ENCODE peak calls at places on chromosomes 11 and 22, in five cellular contexts. One of them, this sample, is unnamed.

GRCh38 chr22:19597399-19597735 is 73.2 kb upstream of the CLDN5 start:
- DNase-seq in cardiac muscle cell: no peak
- DNase-seq in HCT116: no peak
- DNase-seq in AG04450: no peak
- DNase-seq in fibroblast of mammary gland: no peak
- DNase-seq in this sample: no peak

GRCh38 chr11:78218707-78219492 is 30.2 kb downstream of the USP35 start:
- DNase-seq in AG04450: no peak
- DNase-seq in cardiac muscle cell: no peak
- DNase-seq in fibroblast of mammary gland: no peak
- DNase-seq in HCT116: no peak
- DNase-seq in this sample: no peak

GRCh38 chr11:42555197-42555596 is 756.6 kb upstream of the API5 start:
- DNase-seq in fibroblast of mammary gland: no peak
- DNase-seq in cardiac muscle cell: no peak
- DNase-seq in AG04450: no peak
- DNase-seq in HCT116: no peak
- DNase-seq in this sample: no peak

GRCh38 chr11:130022799-130023198 is 20.2 kb upstream of the PRDM10 start:
- DNase-seq in fibroblast of mammary gland: no peak
- DNase-seq in AG04450: no peak
- DNase-seq in HCT116: no peak
- DNase-seq in cardiac muscle cell: no peak
- DNase-seq in this sample: peak

GRCh38 chr11:68256331-68256741 is 15.4 kb downstream of the C11orf24 start:
- DNase-seq in HCT116: no peak
- DNase-seq in cardiac muscle cell: peak
- DNase-seq in fibroblast of mammary gland: peak
- DNase-seq in AG04450: no peak
- DNase-seq in this sample: peak

GRCh38 chr11:127939000-127939399 is 648.4 kb downstream of the ETS1 start:
- DNase-seq in cardiac muscle cell: no peak
- DNase-seq in fibroblast of mammary gland: no peak
- DNase-seq in HCT116: no peak
- DNase-seq in AG04450: no peak
- DNase-seq in this sample: no peak

GRCh38 chr11:61534025-61534900 is 25.7 kb downstream of the LRRC10B start:
- DNase-seq in HCT116: no peak
- DNase-seq in AG04450: no peak
- DNase-seq in fibroblast of mammary gland: no peak
- DNase-seq in cardiac muscle cell: no peak
- DNase-seq in this sample: no peak

GRCh38 chr22:24247011-24247507 is 2.2 kb upstream of the GGT5 start:
- DNase-seq in cardiac muscle cell: no peak
- DNase-seq in fibroblast of mammary gland: peak
- DNase-seq in AG04450: no peak
- DNase-seq in HCT116: no peak
- DNase-seq in this sample: no peak

GRCh38 chr11:77065878-77066228 is 918 bp upstream of the CAPN5 start:
- DNase-seq in cardiac muscle cell: no peak
- DNase-seq in HCT116: no peak
- DNase-seq in AG04450: no peak
- DNase-seq in fibroblast of mammary gland: peak
- DNase-seq in this sample: peak

GRCh38 chr11:2768471-2769408 is 68.9 kb upstream of the KCNQ1OT1 start:
- DNase-seq in fibroblast of mammary gland: peak
- DNase-seq in HCT116: peak
- DNase-seq in cardiac muscle cell: no peak
- DNase-seq in AG04450: peak
- DNase-seq in this sample: peak

GRCh38 chr11:10108901-10109665 is 184.9 kb downstream of the SBF2 start:
- DNase-seq in cardiac muscle cell: no peak
- DNase-seq in AG04450: no peak
- DNase-seq in fibroblast of mammary gland: peak
- DNase-seq in HCT116: no peak
- DNase-seq in this sample: no peak

GRCh38 chr11:119091966-119092879 is 7.5 kb downstream of the HMBS start:
- DNase-seq in HCT116: no peak
- DNase-seq in fibroblast of mammary gland: no peak
- DNase-seq in AG04450: no peak
- DNase-seq in cardiac muscle cell: no peak
- DNase-seq in this sample: no peak

GRCh38 chr11:68314886-68315580 is 2.6 kb downstream of the LRP5 start:
- DNase-seq in cardiac muscle cell: peak
- DNase-seq in AG04450: no peak
- DNase-seq in HCT116: peak
- DNase-seq in fibroblast of mammary gland: no peak
- DNase-seq in this sample: no peak

GRCh38 chr11:37050311-37050710 is 452.3 kb upstream of the RAG2 start:
- DNase-seq in fibroblast of mammary gland: no peak
- DNase-seq in HCT116: no peak
- DNase-seq in AG04450: no peak
- DNase-seq in cardiac muscle cell: no peak
- DNase-seq in this sample: no peak

DNA sequence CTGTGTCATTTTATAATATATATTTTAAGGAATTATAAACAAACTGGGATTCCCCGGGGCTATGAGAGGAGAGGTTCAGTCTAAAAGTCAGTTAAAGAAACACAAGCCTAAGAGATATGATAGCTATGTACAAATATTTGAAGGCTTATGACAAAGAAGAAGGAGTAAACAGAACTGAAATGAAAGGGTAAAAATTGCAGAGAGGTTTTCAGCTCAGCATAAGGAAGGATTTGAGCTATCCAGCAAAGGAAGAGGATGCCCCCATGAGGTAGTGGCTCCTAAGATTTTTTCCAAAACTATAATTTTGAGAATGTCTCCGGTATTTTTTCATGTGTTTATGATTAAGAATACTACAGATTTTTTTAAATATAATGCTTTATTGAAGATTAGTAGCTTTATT is 57.9 kb upstream of the ANGPTL5 start:
- DNase-seq in AG04450: peak
- DNase-seq in HCT116: no peak
- DNase-seq in fibroblast of mammary gland: peak
- DNase-seq in cardiac muscle cell: no peak
- DNase-seq in this sample: peak
- TF ChIP-seq CTCF in AG04450: peak
- TF ChIP-seq CTCF in HCT116: peak
- TF ChIP-seq CTCF in fibroblast of mammary gland: peak
- TF ChIP-seq CTCF in cardiac muscle cell: peak
- TF ChIP-seq CTCF in this sample: peak

GRCh38 chr22:42648017-42648367 is 1.2 kb downstream of the CYB5R3 start:
- DNase-seq in AG04450: no peak
- DNase-seq in cardiac muscle cell: no peak
- DNase-seq in fibroblast of mammary gland: no peak
- DNase-seq in HCT116: no peak
- DNase-seq in this sample: no peak

GRCh38 chr22:42646569-42647525 is 2.3 kb downstream of the CYB5R3 start:
- DNase-seq in fibroblast of mammary gland: no peak
- DNase-seq in AG04450: no peak
- DNase-seq in cardiac muscle cell: peak
- DNase-seq in HCT116: no peak
- DNase-seq in this sample: no peak

GRCh38 chr22:42649261-42650056 is at the start of gene CYB5R3:
- DNase-seq in cardiac muscle cell: peak
- DNase-seq in AG04450: no peak
- DNase-seq in HCT116: peak
- DNase-seq in fibroblast of mammary gland: peak
- DNase-seq in this sample: peak

GRCh38 chr22:42651134-42651533 is 1.9 kb upstream of the CYB5R3 start:
- DNase-seq in cardiac muscle cell: no peak
- DNase-seq in fibroblast of mammary gland: peak
- DNase-seq in HCT116: no peak
- DNase-seq in AG04450: no peak
- DNase-seq in this sample: peak

GRCh38 chr22:42648368-42649260 is 578 bp downstream of the CYB5R3 start:
- DNase-seq in HCT116: no peak
- DNase-seq in fibroblast of mammary gland: peak
- DNase-seq in AG04450: no peak
- DNase-seq in cardiac muscle cell: no peak
- DNase-seq in this sample: no peak
- TF ChIP-seq CTCF in HCT116: no peak
- TF ChIP-seq CTCF in fibroblast of mammary gland: no peak
- TF ChIP-seq CTCF in AG04450: no peak
- TF ChIP-seq CTCF in cardiac muscle cell: no peak
- TF ChIP-seq CTCF in this sample: no peak

DNA sequence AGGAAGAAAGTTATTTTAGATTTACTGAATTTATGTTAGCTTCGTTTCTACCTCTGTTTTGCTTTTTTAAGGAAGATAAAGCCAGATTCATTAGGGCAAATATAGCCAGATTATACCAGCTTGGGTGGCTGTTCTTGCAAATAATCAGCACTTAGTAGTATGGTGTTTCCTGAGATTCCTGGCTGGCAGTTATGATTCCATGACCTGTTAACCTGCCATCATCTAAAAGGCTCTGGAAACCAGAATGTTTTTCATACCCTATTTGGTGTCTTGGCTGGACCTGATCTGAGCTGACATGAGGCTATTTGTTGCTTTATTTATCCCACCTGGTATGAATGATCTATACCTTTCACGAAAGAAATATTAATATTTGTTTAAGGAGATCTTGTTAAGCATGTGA is 82.7 kb upstream of the HORMAD2 start:
- DNase-seq in fibroblast of mammary gland: no peak
- DNase-seq in AG04450: no peak
- DNase-seq in cardiac muscle cell: no peak
- DNase-seq in HCT116: no peak
- DNase-seq in this sample: no peak
- TF ChIP-seq CTCF in fibroblast of mammary gland: no peak
- TF ChIP-seq CTCF in AG04450: no peak
- TF ChIP-seq CTCF in cardiac muscle cell: no peak
- TF ChIP-seq CTCF in HCT116: no peak
- TF ChIP-seq CTCF in this sample: no peak

GRCh38 chr11:8959546-8960166 is 4.6 kb downstream of the TMEM9B start:
- DNase-seq in HCT116: peak
- DNase-seq in cardiac muscle cell: peak
- DNase-seq in AG04450: peak
- DNase-seq in fibroblast of mammary gland: peak
- DNase-seq in this sample: peak
- TF ChIP-seq CTCF in HCT116: peak
- TF ChIP-seq CTCF in cardiac muscle cell: peak
- TF ChIP-seq CTCF in AG04450: peak
- TF ChIP-seq CTCF in fibroblast of mammary gland: peak
- TF ChIP-seq CTCF in this sample: peak